ENCODE peak calls at places on chromosomes 13 and 19, in four cellular contexts. One of them, this sample, is unnamed.

GRCh38 chr19:1880611-1881392 is 4.5 kb downstream of the ABHD17A start:
- DNase-seq in A549: no peak
- DNase-seq in psoas muscle: no peak
- DNase-seq in activated B cell treated with CpG ODN at 0.5 μM for 24 hours: no peak
- DNase-seq in this sample: no peak

GRCh38 chr19:15672580-15673175 is at the start of gene CYP4F12:
- DNase-seq in activated B cell treated with CpG ODN at 0.5 μM for 24 hours: no peak
- DNase-seq in psoas muscle: peak; percentile 89
- DNase-seq in A549: peak; percentile 36
- DNase-seq in this sample: no peak

GRCh38 chr19:10292789-10293636 is 3.3 kb downstream of the ICAM5 start:
- DNase-seq in psoas muscle: peak; percentile 53
- DNase-seq in A549: no peak
- DNase-seq in activated B cell treated with CpG ODN at 0.5 μM for 24 hours: no peak
- DNase-seq in this sample: no peak

GRCh38 chr19:7605490-7606222 is 10.0 kb downstream of the CAMSAP3 start:
- DNase-seq in psoas muscle: no peak
- DNase-seq in activated B cell treated with CpG ODN at 0.5 μM for 24 hours: no peak
- DNase-seq in A549: no peak
- DNase-seq in this sample: no peak

GRCh38 chr13:28220166-28220565 is 81.8 kb downstream of the PAN3 start:
- DNase-seq in A549: no peak
- DNase-seq in psoas muscle: no peak
- DNase-seq in activated B cell treated with CpG ODN at 0.5 μM for 24 hours: no peak
- DNase-seq in this sample: no peak

GRCh38 chr19:38930776-38931761 is at the start of gene MRPS12:
- DNase-seq in A549: peak; percentile 100
- DNase-seq in activated B cell treated with CpG ODN at 0.5 μM for 24 hours: no peak
- DNase-seq in psoas muscle: peak; percentile 99
- DNase-seq in this sample: peak; percentile 99

GRCh38 chr13:80341771-80342271 is 895 bp upstream of the SPRY2 start:
- DNase-seq in A549: no peak
- DNase-seq in psoas muscle: peak; percentile 68
- DNase-seq in activated B cell treated with CpG ODN at 0.5 μM for 24 hours: no peak
- DNase-seq in this sample: no peak

GRCh38 chr19:24074720-24075119 is 12.3 kb upstream of the ZNF254 start:
- DNase-seq in A549: no peak
- DNase-seq in psoas muscle: no peak
- DNase-seq in activated B cell treated with CpG ODN at 0.5 μM for 24 hours: no peak
- DNase-seq in this sample: no peak

GRCh38 chr13:80654638-80655249 is 313.8 kb upstream of the SPRY2 start:
- DNase-seq in psoas muscle: no peak
- DNase-seq in A549: no peak
- DNase-seq in activated B cell treated with CpG ODN at 0.5 μM for 24 hours: no peak
- DNase-seq in this sample: no peak

GRCh38 chr13:21657538-21657937 is 13.3 kb upstream of the FGF9 start:
- DNase-seq in A549: no peak
- DNase-seq in activated B cell treated with CpG ODN at 0.5 μM for 24 hours: no peak
- DNase-seq in psoas muscle: no peak
- DNase-seq in this sample: no peak

GRCh38 chr19:10335149-10336053 is 2.1 kb upstream of the RAVER1 start:
- DNase-seq in psoas muscle: no peak
- DNase-seq in activated B cell treated with CpG ODN at 0.5 μM for 24 hours: no peak
- DNase-seq in A549: no peak
- DNase-seq in this sample: no peak

GRCh38 chr19:8673281-8673891 is 25.2 kb downstream of the ACTL9 start:
- DNase-seq in A549: no peak
- DNase-seq in activated B cell treated with CpG ODN at 0.5 μM for 24 hours: no peak
- DNase-seq in psoas muscle: no peak
- DNase-seq in this sample: no peak

GRCh38 chr13:97221989-97222700 is at the start of gene MBNL2:
- DNase-seq in A549: peak; percentile 67
- DNase-seq in activated B cell treated with CpG ODN at 0.5 μM for 24 hours: peak; percentile 67
- DNase-seq in psoas muscle: peak; percentile 92
- DNase-seq in this sample: peak; percentile 77

GRCh38 chr19:14826006-14826405 is 9.0 kb downstream of the OR7A5 start:
- DNase-seq in activated B cell treated with CpG ODN at 0.5 μM for 24 hours: no peak
- DNase-seq in psoas muscle: no peak
- DNase-seq in A549: no peak
- DNase-seq in this sample: no peak

GRCh38 chr13:79749985-79750551 is 269.1 kb downstream of the NDFIP2 start:
- DNase-seq in psoas muscle: peak; percentile 72
- DNase-seq in activated B cell treated with CpG ODN at 0.5 μM for 24 hours: no peak
- DNase-seq in A549: no peak
- DNase-seq in this sample: no peak

GRCh38 chr19:27672309-27673047 is 1540.5 kb downstream of the UQCRFS1 start:
- DNase-seq in activated B cell treated with CpG ODN at 0.5 μM for 24 hours: no peak
- DNase-seq in A549: no peak
- DNase-seq in psoas muscle: peak; percentile 51
- DNase-seq in this sample: no peak

GRCh38 chr19:38648789-38649304 is 1.4 kb downstream of the ACTN4 start:
- DNase-seq in activated B cell treated with CpG ODN at 0.5 μM for 24 hours: no peak
- DNase-seq in psoas muscle: no peak
- DNase-seq in A549: no peak
- DNase-seq in this sample: no peak

GRCh38 chr19:10285393-10285792 is 1.4 kb upstream of the ICAM4 start:
- DNase-seq in activated B cell treated with CpG ODN at 0.5 μM for 24 hours: no peak
- DNase-seq in A549: no peak
- DNase-seq in psoas muscle: no peak
- DNase-seq in this sample: no peak

GRCh38 chr19:40366697-40367561 is 18.4 kb downstream of the PLD3 start:
- DNase-seq in psoas muscle: no peak
- DNase-seq in A549: no peak
- DNase-seq in activated B cell treated with CpG ODN at 0.5 μM for 24 hours: no peak
- DNase-seq in this sample: no peak

GRCh38 chr13:52025475-52026245 is 1.2 kb downstream of the UTP14C start:
- DNase-seq in activated B cell treated with CpG ODN at 0.5 μM for 24 hours: no peak
- DNase-seq in psoas muscle: no peak
- DNase-seq in A549: no peak
- DNase-seq in this sample: no peak

GRCh38 chr19:48746738-48747575 is at the start of gene IZUMO1:
- DNase-seq in activated B cell treated with CpG ODN at 0.5 μM for 24 hours: no peak
- DNase-seq in psoas muscle: peak; percentile 87
- DNase-seq in A549: peak; percentile 99
- DNase-seq in this sample: no peak

DNA sequence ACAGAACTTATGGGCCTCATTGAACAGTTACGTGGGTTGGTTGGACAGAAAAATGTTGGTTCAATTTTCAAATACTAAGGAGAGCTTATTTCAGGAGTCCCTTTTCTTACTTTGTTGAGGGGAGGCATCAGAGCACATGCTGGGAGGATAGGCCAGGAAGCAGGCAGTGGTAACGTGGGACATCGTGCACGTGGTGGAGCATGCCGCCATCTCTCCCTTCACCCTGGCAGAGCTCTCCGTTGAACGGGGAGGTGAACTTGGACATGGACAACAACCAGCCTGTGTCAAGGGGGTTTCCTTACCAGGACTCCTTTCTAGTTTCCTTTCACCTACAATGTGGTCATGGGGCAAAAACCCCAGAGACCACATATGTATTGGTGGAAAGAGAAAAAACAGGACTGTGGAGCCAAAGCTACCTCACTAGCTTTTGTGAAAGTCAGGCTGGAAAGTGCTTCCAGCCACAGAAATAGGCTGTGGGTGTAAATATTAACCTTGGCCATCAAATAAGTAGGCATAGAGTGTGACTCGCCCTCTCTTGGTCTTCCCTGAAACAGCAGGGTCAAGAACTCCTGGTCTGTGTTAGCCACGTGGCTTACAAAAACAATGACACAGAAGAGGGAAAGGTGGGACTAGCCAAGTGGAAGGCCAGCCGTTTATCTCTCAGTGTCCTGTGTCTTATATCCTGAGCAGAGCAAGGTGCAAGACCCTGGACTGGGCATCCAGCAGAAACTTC is 14.4 kb downstream of the MICOS13 start:
- DNase-seq in activated B cell treated with CpG ODN at 0.5 μM for 24 hours: no peak
- DNase-seq in A549: peak; percentile 58
- DNase-seq in psoas muscle: no peak
- DNase-seq in this sample: no peak
- TF ChIP-seq CTCF in activated B cell treated with CpG ODN at 0.5 μM for 24 hours: no peak
- TF ChIP-seq CTCF in A549: no peak
- TF ChIP-seq CTCF in psoas muscle: no peak
- TF ChIP-seq CTCF in this sample: no peak

DNA sequence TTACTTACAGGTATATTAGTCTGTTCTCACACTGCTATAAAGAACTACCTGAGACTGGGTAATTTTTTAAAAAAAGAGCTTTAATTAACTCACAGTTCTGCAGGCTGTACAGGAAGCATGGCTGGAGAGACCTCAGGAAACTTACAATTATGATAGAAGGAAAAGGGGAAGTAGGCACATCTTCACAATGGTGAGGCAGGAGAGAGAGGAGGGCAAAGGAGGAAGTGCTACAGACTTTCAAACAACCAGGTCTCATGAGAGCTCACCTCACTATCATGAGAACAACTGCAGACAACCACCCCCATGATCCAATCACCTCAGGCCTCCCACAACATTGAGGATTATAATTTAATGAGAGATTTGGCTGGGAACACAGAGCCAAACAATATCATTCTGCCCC is 511.7 kb downstream of the SLITRK6 start:
- DNase-seq in activated B cell treated with CpG ODN at 0.5 μM for 24 hours: no peak
- DNase-seq in psoas muscle: no peak
- DNase-seq in A549: no peak
- DNase-seq in this sample: no peak
- TF ChIP-seq CTCF in activated B cell treated with CpG ODN at 0.5 μM for 24 hours: no peak
- TF ChIP-seq CTCF in psoas muscle: no peak
- TF ChIP-seq CTCF in A549: no peak
- TF ChIP-seq CTCF in this sample: no peak

GRCh38 chr13:71879129-71879535 is 12.1 kb upstream of the DACH1 start:
- DNase-seq in activated B cell treated with CpG ODN at 0.5 μM for 24 hours: no peak
- DNase-seq in A549: no peak
- DNase-seq in psoas muscle: no peak
- DNase-seq in this sample: no peak
- TF ChIP-seq CTCF in activated B cell treated with CpG ODN at 0.5 μM for 24 hours: no peak
- TF ChIP-seq CTCF in A549: peak; percentile 27
- TF ChIP-seq CTCF in psoas muscle: peak; percentile 41
- TF ChIP-seq CTCF in this sample: peak; percentile 32

GRCh38 chr13:93225610-93226009 is 997 bp upstream of the GPC6 start:
- DNase-seq in A549: no peak
- DNase-seq in psoas muscle: no peak
- DNase-seq in activated B cell treated with CpG ODN at 0.5 μM for 24 hours: no peak
- DNase-seq in this sample: no peak

GRCh38 chr13:93227906-93228801 is 1.5 kb downstream of the GPC6 start:
- DNase-seq in A549: no peak
- DNase-seq in psoas muscle: peak; percentile 66
- DNase-seq in activated B cell treated with CpG ODN at 0.5 μM for 24 hours: no peak
- DNase-seq in this sample: no peak

GRCh38 chr13:93226065-93226622 is 463 bp upstream of the GPC6 start:
- DNase-seq in A549: no peak
- DNase-seq in activated B cell treated with CpG ODN at 0.5 μM for 24 hours: no peak
- DNase-seq in psoas muscle: no peak
- DNase-seq in this sample: no peak

GRCh38 chr13:93226623-93227279 is at the start of gene GPC6:
- DNase-seq in psoas muscle: no peak
- DNase-seq in activated B cell treated with CpG ODN at 0.5 μM for 24 hours: no peak
- DNase-seq in A549: no peak
- DNase-seq in this sample: no peak

GRCh38 chr13:93227280-93227905 is 786 bp downstream of the GPC6 start:
- DNase-seq in psoas muscle: peak; percentile 50
- DNase-seq in A549: no peak
- DNase-seq in activated B cell treated with CpG ODN at 0.5 μM for 24 hours: no peak
- DNase-seq in this sample: no peak
- TF ChIP-seq CTCF in psoas muscle: no peak
- TF ChIP-seq CTCF in A549: no peak
- TF ChIP-seq CTCF in activated B cell treated with CpG ODN at 0.5 μM for 24 hours: no peak
- TF ChIP-seq CTCF in this sample: no peak

GRCh38 chr19:13428352-13428751 is 77.9 kb downstream of the CACNA1A start:
- DNase-seq in psoas muscle: no peak
- DNase-seq in activated B cell treated with CpG ODN at 0.5 μM for 24 hours: no peak
- DNase-seq in A549: no peak
- DNase-seq in this sample: no peak
- TF ChIP-seq CTCF in psoas muscle: peak; percentile 15
- TF ChIP-seq CTCF in activated B cell treated with CpG ODN at 0.5 μM for 24 hours: no peak
- TF ChIP-seq CTCF in A549: peak; percentile 49
- TF ChIP-seq CTCF in this sample: peak; percentile 37

GRCh38 chr13:26186995-26187394 is 35.1 kb downstream of the RNF6 start:
- DNase-seq in psoas muscle: no peak
- DNase-seq in A549: no peak
- DNase-seq in activated B cell treated with CpG ODN at 0.5 μM for 24 hours: peak; percentile 25
- DNase-seq in this sample: no peak

GRCh38 chr13:26185720-26186119 is 36.4 kb downstream of the RNF6 start:
- DNase-seq in psoas muscle: no peak
- DNase-seq in activated B cell treated with CpG ODN at 0.5 μM for 24 hours: no peak
- DNase-seq in A549: no peak
- DNase-seq in this sample: no peak

GRCh38 chr13:26184791-26185250 is 37.3 kb downstream of the RNF6 start:
- DNase-seq in psoas muscle: peak; percentile 66
- DNase-seq in A549: peak; percentile 21
- DNase-seq in activated B cell treated with CpG ODN at 0.5 μM for 24 hours: peak; percentile 35
- DNase-seq in this sample: peak; percentile 45

GRCh38 chr13:26183416-26183815 is 38.7 kb downstream of the RNF6 start:
- DNase-seq in A549: no peak
- DNase-seq in activated B cell treated with CpG ODN at 0.5 μM for 24 hours: no peak
- DNase-seq in psoas muscle: no peak
- DNase-seq in this sample: no peak

DNA sequence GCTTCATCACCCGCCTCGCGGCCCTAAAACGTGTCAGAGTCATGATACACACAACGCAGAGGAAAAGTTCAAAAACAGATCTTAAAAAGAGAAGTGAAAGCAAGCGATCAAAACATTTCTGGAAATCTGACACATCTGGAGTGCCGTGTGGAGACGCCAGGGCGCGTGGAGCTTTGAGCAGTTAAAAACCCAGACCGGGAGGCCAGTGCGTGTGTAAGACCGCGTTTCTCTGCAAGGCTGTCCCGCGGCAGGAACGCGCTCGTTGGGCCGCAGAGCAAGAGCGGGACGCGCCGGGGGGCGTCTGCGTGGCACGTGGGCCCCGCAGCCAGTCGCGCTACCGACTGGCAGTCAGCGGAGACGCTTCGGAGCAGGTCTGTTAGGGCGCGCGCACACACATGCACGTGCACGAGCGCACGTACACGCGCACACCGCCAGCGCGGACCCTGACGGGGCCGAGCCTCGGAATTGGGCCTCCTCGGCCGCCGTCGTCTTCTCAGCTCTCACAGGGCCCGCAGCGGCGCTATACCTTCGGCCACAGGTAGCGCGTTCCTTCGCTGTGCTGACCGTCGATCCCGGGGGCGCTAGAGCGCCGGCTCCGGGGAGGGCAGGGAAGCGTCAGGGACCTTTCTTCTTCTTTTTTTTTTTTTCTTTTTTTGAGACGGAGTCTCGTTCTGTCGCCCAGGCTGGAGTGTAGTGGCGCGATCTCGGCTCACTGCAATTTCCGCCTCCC is 35.8 kb downstream of the RNF6 start:
- DNase-seq in A549: peak; percentile 32
- DNase-seq in psoas muscle: peak; percentile 93
- DNase-seq in activated B cell treated with CpG ODN at 0.5 μM for 24 hours: peak; percentile 94
- DNase-seq in this sample: peak; percentile 91
- TF ChIP-seq CTCF in A549: peak; percentile 33
- TF ChIP-seq CTCF in psoas muscle: peak; percentile 41
- TF ChIP-seq CTCF in activated B cell treated with CpG ODN at 0.5 μM for 24 hours: no peak
- TF ChIP-seq CTCF in this sample: peak; percentile 24

GRCh38 chr13:72839831-72840426 is 58.0 kb downstream of the PIBF1 start:
- DNase-seq in A549: peak; percentile 31
- DNase-seq in psoas muscle: peak; percentile 47
- DNase-seq in activated B cell treated with CpG ODN at 0.5 μM for 24 hours: no peak
- DNase-seq in this sample: no peak
- TF ChIP-seq CTCF in A549: peak; percentile 67
- TF ChIP-seq CTCF in psoas muscle: peak; percentile 56
- TF ChIP-seq CTCF in activated B cell treated with CpG ODN at 0.5 μM for 24 hours: no peak
- TF ChIP-seq CTCF in this sample: peak; percentile 40